ENCODE peak calls at places on chromosomes 7 and 10, in nine cellular contexts. One of them, this sample, is unnamed. For H3K36me3, the result is how much of the 10 kb centered on the place peaks cover.

GRCh38 chr10:29806350-29806788 is 171.6 kb upstream of the SVIL start:
- DNase-seq in right lobe of liver: no peak
- DNase-seq in H7: no peak
- DNase-seq in SK-N-SH: no peak
- DNase-seq in prostate gland: no peak
- DNase-seq in astrocyte: no peak
- DNase-seq in psoas muscle: no peak
- DNase-seq in tibial nerve: no peak
- DNase-seq in keratinocyte: no peak
- DNase-seq in this sample: no peak

GRCh38 chr7:69062020-69062760 is 536.1 kb upstream of the AUTS2 start:
- DNase-seq in psoas muscle: no peak
- DNase-seq in prostate gland: no peak
- DNase-seq in astrocyte: peak
- DNase-seq in SK-N-SH: no peak
- DNase-seq in right lobe of liver: no peak
- DNase-seq in tibial nerve: no peak
- DNase-seq in keratinocyte: peak
- DNase-seq in H7: no peak
- DNase-seq in this sample: no peak

GRCh38 chr10:59625842-59626522 is 83.7 kb downstream of the SLC16A9 start:
- DNase-seq in astrocyte: peak
- DNase-seq in SK-N-SH: peak
- DNase-seq in H7: peak
- DNase-seq in psoas muscle: no peak
- DNase-seq in tibial nerve: peak
- DNase-seq in right lobe of liver: no peak
- DNase-seq in keratinocyte: peak
- DNase-seq in prostate gland: peak
- DNase-seq in this sample: no peak

GRCh38 chr7:44477063-44477830 is 13.2 kb downstream of the NUDCD3 start:
- DNase-seq in keratinocyte: peak
- DNase-seq in H7: peak
- DNase-seq in SK-N-SH: peak
- DNase-seq in psoas muscle: peak
- DNase-seq in right lobe of liver: peak
- DNase-seq in tibial nerve: peak
- DNase-seq in astrocyte: peak
- DNase-seq in prostate gland: peak
- DNase-seq in this sample: peak

GRCh38 chr10:123165445-123166072 is 11.4 kb downstream of the BUB3 start:
- DNase-seq in H7: peak
- DNase-seq in prostate gland: no peak
- DNase-seq in SK-N-SH: peak
- DNase-seq in tibial nerve: no peak
- DNase-seq in astrocyte: no peak
- DNase-seq in keratinocyte: no peak
- DNase-seq in right lobe of liver: no peak
- DNase-seq in psoas muscle: no peak
- DNase-seq in this sample: no peak

GRCh38 chr7:4158406-4158805 is 523.7 kb upstream of the FOXK1 start:
- DNase-seq in psoas muscle: no peak
- DNase-seq in prostate gland: no peak
- DNase-seq in keratinocyte: no peak
- DNase-seq in right lobe of liver: no peak
- DNase-seq in astrocyte: no peak
- DNase-seq in H7: peak
- DNase-seq in SK-N-SH: no peak
- DNase-seq in tibial nerve: no peak
- DNase-seq in this sample: no peak

GRCh38 chr7:74178632-74179031 is 4.5 kb downstream of the EIF4H start:
- DNase-seq in prostate gland: no peak
- DNase-seq in right lobe of liver: no peak
- DNase-seq in keratinocyte: no peak
- DNase-seq in psoas muscle: no peak
- DNase-seq in H7: no peak
- DNase-seq in SK-N-SH: no peak
- DNase-seq in astrocyte: peak
- DNase-seq in tibial nerve: no peak
- DNase-seq in this sample: no peak

GRCh38 chr10:35386594-35387174 is 50.4 kb downstream of the CCNY start:
- DNase-seq in psoas muscle: no peak
- DNase-seq in H7: no peak
- DNase-seq in SK-N-SH: peak
- DNase-seq in astrocyte: no peak
- DNase-seq in keratinocyte: no peak
- DNase-seq in tibial nerve: no peak
- DNase-seq in prostate gland: no peak
- DNase-seq in right lobe of liver: no peak
- DNase-seq in this sample: no peak

GRCh38 chr10:26706936-26707335 is 9.4 kb downstream of the PDSS1 start:
- DNase-seq in right lobe of liver: no peak
- DNase-seq in psoas muscle: no peak
- DNase-seq in keratinocyte: no peak
- DNase-seq in tibial nerve: no peak
- DNase-seq in H7: no peak
- DNase-seq in prostate gland: no peak
- DNase-seq in astrocyte: no peak
- DNase-seq in SK-N-SH: no peak
- DNase-seq in this sample: no peak

GRCh38 chr10:110151871-110152270 is 55.5 kb upstream of the MXI1 start:
- DNase-seq in keratinocyte: no peak
- DNase-seq in psoas muscle: no peak
- DNase-seq in SK-N-SH: no peak
- DNase-seq in right lobe of liver: no peak
- DNase-seq in H7: peak
- DNase-seq in prostate gland: no peak
- DNase-seq in astrocyte: no peak
- DNase-seq in tibial nerve: no peak
- DNase-seq in this sample: no peak

GRCh38 chr10:110150981-110151380 is 56.4 kb upstream of the MXI1 start:
- DNase-seq in astrocyte: no peak
- DNase-seq in right lobe of liver: no peak
- DNase-seq in tibial nerve: no peak
- DNase-seq in psoas muscle: no peak
- DNase-seq in SK-N-SH: no peak
- DNase-seq in H7: peak
- DNase-seq in keratinocyte: no peak
- DNase-seq in prostate gland: no peak
- DNase-seq in this sample: no peak

GRCh38 chr10:110156046-110156445 is 51.4 kb upstream of the MXI1 start:
- DNase-seq in keratinocyte: no peak
- DNase-seq in tibial nerve: no peak
- DNase-seq in right lobe of liver: no peak
- DNase-seq in prostate gland: no peak
- DNase-seq in H7: no peak
- DNase-seq in astrocyte: no peak
- DNase-seq in SK-N-SH: no peak
- DNase-seq in psoas muscle: no peak
- DNase-seq in this sample: no peak

GRCh38 chr10:110151467-110151866 is 55.9 kb upstream of the MXI1 start:
- DNase-seq in keratinocyte: no peak
- DNase-seq in astrocyte: no peak
- DNase-seq in SK-N-SH: no peak
- DNase-seq in H7: peak
- DNase-seq in psoas muscle: no peak
- DNase-seq in prostate gland: peak
- DNase-seq in tibial nerve: no peak
- DNase-seq in right lobe of liver: no peak
- DNase-seq in this sample: no peak

DNA sequence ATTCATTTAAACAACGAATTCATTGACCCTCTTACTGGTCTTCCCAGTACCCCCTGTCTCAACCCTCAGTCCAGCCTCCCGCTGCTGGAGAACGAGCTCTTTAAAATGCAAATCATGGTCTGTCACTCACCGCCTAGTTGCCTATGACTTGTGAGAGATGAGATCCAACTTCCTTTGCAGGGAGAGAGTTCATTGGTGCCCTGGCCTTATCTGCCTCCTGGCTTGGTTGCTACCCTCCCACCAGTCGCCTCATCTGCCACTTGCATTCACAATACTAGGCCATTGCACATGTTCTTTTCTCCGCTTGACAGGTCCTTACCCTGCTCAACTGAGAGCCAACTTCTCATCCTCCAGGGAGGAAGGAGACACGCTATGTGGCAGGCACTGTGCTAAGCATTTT is 54.0 kb upstream of the MXI1 start:
- DNase-seq in right lobe of liver: no peak
- DNase-seq in prostate gland: no peak
- DNase-seq in SK-N-SH: no peak
- DNase-seq in tibial nerve: no peak
- DNase-seq in keratinocyte: no peak
- DNase-seq in H7: peak
- DNase-seq in astrocyte: no peak
- DNase-seq in psoas muscle: no peak
- DNase-seq in this sample: no peak
- H3K36me3 ChIP-seq in right lobe of liver: under half
- H3K36me3 ChIP-seq in prostate gland: under half
- H3K36me3 ChIP-seq in SK-N-SH: under half
- H3K36me3 ChIP-seq in tibial nerve: under half
- H3K36me3 ChIP-seq in keratinocyte: under half
- H3K36me3 ChIP-seq in H7: under half
- H3K36me3 ChIP-seq in astrocyte: under half
- H3K36me3 ChIP-seq in psoas muscle: under half
- H3K36me3 ChIP-seq in this sample: under half

GRCh38 chr7:96993980-96994379 is 11.4 kb upstream of the DLX6 start:
- DNase-seq in SK-N-SH: no peak
- DNase-seq in keratinocyte: no peak
- DNase-seq in tibial nerve: no peak
- DNase-seq in astrocyte: no peak
- DNase-seq in right lobe of liver: no peak
- DNase-seq in prostate gland: no peak
- DNase-seq in H7: no peak
- DNase-seq in psoas muscle: no peak
- DNase-seq in this sample: no peak

GRCh38 chr7:96989859-96990317 is 15.5 kb upstream of the DLX6 start:
- DNase-seq in psoas muscle: no peak
- DNase-seq in SK-N-SH: no peak
- DNase-seq in prostate gland: no peak
- DNase-seq in right lobe of liver: no peak
- DNase-seq in H7: no peak
- DNase-seq in astrocyte: no peak
- DNase-seq in keratinocyte: no peak
- DNase-seq in tibial nerve: no peak
- DNase-seq in this sample: no peak

GRCh38 chr7:96993453-96993865 is 11.9 kb upstream of the DLX6 start:
- DNase-seq in right lobe of liver: no peak
- DNase-seq in keratinocyte: no peak
- DNase-seq in psoas muscle: no peak
- DNase-seq in SK-N-SH: no peak
- DNase-seq in prostate gland: no peak
- DNase-seq in tibial nerve: no peak
- DNase-seq in astrocyte: no peak
- DNase-seq in H7: peak
- DNase-seq in this sample: no peak

GRCh38 chr7:96992624-96993452 is 12.5 kb upstream of the DLX6 start:
- DNase-seq in H7: peak
- DNase-seq in keratinocyte: no peak
- DNase-seq in right lobe of liver: no peak
- DNase-seq in prostate gland: no peak
- DNase-seq in psoas muscle: no peak
- DNase-seq in astrocyte: no peak
- DNase-seq in SK-N-SH: no peak
- DNase-seq in tibial nerve: no peak
- DNase-seq in this sample: no peak

DNA sequence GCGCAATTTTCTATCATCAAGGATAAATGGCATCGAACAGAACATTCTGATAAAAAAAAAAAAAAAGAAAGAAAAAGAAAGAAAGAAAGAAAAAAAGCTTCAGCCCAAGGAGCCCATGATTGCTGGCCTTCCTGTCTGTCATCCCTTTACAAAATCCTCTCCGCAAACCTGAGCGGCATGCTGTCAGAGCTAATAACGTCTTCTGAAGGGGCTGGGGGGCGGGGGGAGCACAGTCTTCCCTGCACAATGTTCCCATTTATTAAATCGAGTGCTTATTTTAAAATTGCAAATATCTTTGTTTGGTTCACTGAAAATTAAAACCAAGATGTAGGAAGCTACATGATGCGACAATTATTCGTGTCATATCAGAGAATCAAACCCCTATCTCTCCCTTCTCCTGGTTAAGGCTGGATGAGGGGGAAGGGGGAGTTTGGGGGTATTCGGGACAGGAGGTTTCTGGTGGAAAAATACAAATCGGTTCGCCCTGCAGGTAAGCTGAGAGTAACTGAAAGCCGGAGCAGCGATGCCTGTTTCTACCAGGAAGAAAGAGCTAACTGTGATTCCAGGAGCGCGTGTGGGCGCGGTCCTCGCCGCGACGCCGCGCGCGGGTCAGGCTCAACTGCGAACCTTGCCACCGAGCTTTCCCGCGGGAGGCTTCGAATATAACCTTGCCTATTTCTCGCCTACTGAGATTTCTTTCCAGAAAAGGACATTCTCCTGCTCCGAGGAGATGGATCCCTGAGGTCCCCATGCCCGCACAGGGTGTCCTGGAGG is 13.3 kb upstream of the DLX6 start:
- DNase-seq in H7: peak
- DNase-seq in keratinocyte: no peak
- DNase-seq in astrocyte: no peak
- DNase-seq in tibial nerve: no peak
- DNase-seq in SK-N-SH: no peak
- DNase-seq in psoas muscle: no peak
- DNase-seq in right lobe of liver: no peak
- DNase-seq in prostate gland: no peak
- DNase-seq in this sample: no peak
- H3K4me3 ChIP-seq in H7: no peak
- H3K4me3 ChIP-seq in keratinocyte: no peak
- H3K4me3 ChIP-seq in astrocyte: no peak
- H3K4me3 ChIP-seq in tibial nerve: no peak
- H3K4me3 ChIP-seq in SK-N-SH: no peak
- H3K4me3 ChIP-seq in psoas muscle: no peak
- H3K4me3 ChIP-seq in right lobe of liver: no peak
- H3K4me3 ChIP-seq in prostate gland: no peak
- H3K4me3 ChIP-seq in this sample: no peak

GRCh38 chr10:79215531-79215930 is 131.7 kb upstream of the PPIF start:
- DNase-seq in tibial nerve: no peak
- DNase-seq in SK-N-SH: no peak
- DNase-seq in astrocyte: no peak
- DNase-seq in H7: no peak
- DNase-seq in right lobe of liver: no peak
- DNase-seq in keratinocyte: no peak
- DNase-seq in psoas muscle: no peak
- DNase-seq in prostate gland: no peak
- DNase-seq in this sample: no peak
- H3K36me3 ChIP-seq in tibial nerve: under half
- H3K36me3 ChIP-seq in SK-N-SH: under half
- H3K36me3 ChIP-seq in astrocyte: under half
- H3K36me3 ChIP-seq in H7: under half
- H3K36me3 ChIP-seq in right lobe of liver: under half
- H3K36me3 ChIP-seq in keratinocyte: under half
- H3K36me3 ChIP-seq in psoas muscle: half or more
- H3K36me3 ChIP-seq in prostate gland: under half
- H3K36me3 ChIP-seq in this sample: half or more

DNA sequence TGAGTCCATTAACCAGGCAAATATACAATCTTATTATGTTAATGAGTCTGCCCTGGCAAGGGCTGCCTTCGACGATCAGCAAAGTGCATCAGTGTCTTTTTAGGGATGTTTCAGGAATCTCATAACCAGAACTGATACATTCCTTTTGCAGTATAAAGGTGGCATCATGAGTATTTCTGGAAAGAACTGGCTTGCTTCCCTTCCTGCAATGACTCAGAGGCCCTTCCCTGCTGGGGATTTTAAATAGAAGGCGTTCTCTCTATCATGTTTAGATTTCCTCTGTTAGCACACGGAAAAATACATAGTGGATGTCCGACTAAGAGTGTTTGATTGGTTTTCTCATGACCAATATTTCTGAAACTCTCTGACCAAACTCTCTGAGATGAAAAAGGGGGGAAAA is 1.8 kb downstream of the NPS start:
- DNase-seq in astrocyte: no peak
- DNase-seq in prostate gland: no peak
- DNase-seq in H7: no peak
- DNase-seq in SK-N-SH: no peak
- DNase-seq in tibial nerve: no peak
- DNase-seq in right lobe of liver: no peak
- DNase-seq in keratinocyte: no peak
- DNase-seq in psoas muscle: no peak
- DNase-seq in this sample: peak
- H3K4me3 ChIP-seq in astrocyte: no peak
- H3K4me3 ChIP-seq in prostate gland: no peak
- H3K4me3 ChIP-seq in H7: no peak
- H3K4me3 ChIP-seq in SK-N-SH: no peak
- H3K4me3 ChIP-seq in tibial nerve: no peak
- H3K4me3 ChIP-seq in right lobe of liver: no peak
- H3K4me3 ChIP-seq in keratinocyte: no peak
- H3K4me3 ChIP-seq in psoas muscle: no peak
- H3K4me3 ChIP-seq in this sample: no peak